ENCODE peak calls at places on chromosomes 7 and 10, in four cellular contexts. D is fibroblast of the aortic adventitia, T is HepG2, R is A549. F is an unnamed sample.

GRCh38 chr10:89771684-89772083 is 70.3 kb downstream of the KIF20B start:
- DNase-seq in R (no peak), T (no peak), D (no peak), F (no peak)

GRCh38 chr7:73701357-73701995 is 18.0 kb downstream of the STX1A start:
- DNase-seq in R (peak), T (peak), D (peak), F (peak)

GRCh38 chr10:71715860-71716259 is 3.7 kb downstream of the C10orf105 start:
- DNase-seq in D (no peak), T (no peak), R (no peak), F (no peak)

GRCh38 chr7:94183289-94183749 is 179.2 kb upstream of the BET1 start:
- DNase-seq in R (peak), D (peak), T (peak), F (no peak)

GRCh38 chr7:159195926-159196325 is 51.3 kb upstream of the VIPR2 start:
- DNase-seq in T (no peak), D (no peak), R (no peak), F (no peak)

GRCh38 chr10:89543841-89544240 is 8.4 kb upstream of the SLC16A12 start:
- DNase-seq in R (no peak), D (no peak), T (peak), F (no peak)

GRCh38 chr10:129960493-129961273 is 3.4 kb downstream of the EBF3 start:
- DNase-seq in D (peak), T (no peak), R (no peak), F (no peak)

GRCh38 chr10:52217531-52217930 is 96.5 kb upstream of the DKK1 start:
- DNase-seq in R (no peak), D (no peak), T (no peak), F (no peak)

GRCh38 chr7:952548-953441 is 1.7 kb downstream of the ADAP1 start:
- DNase-seq in T (no peak), D (no peak), R (no peak), F (no peak)

GRCh38 chr7:20786779-20787651 is at the start of gene SP8:
- DNase-seq in D (no peak), R (peak), T (peak), F (peak)

GRCh38 chr10:116796910-116797513 is 52.3 kb upstream of the ENO4 start:
- DNase-seq in T (peak), D (peak), R (peak), F (peak)

GRCh38 chr7:84582747-84583146 is 388.2 kb upstream of the SEMA3A start:
- DNase-seq in D (no peak), T (no peak), R (no peak), F (no peak)

GRCh38 chr10:44935201-44935960 is 24.2 kb upstream of the RASSF4 start:
- DNase-seq in T (peak), D (peak), R (no peak), F (no peak)

GRCh38 chr10:124474502-124475070 is 13.0 kb downstream of the LHPP start:
- DNase-seq in T (no peak), D (no peak), R (no peak), F (no peak)

GRCh38 chr10:86256690-86257315 is 109.8 kb downstream of the GRID1 start:
- DNase-seq in R (no peak), D (no peak), T (no peak), F (no peak)

GRCh38 chr7:33471636-33472242 is 342.4 kb downstream of the BBS9 start:
- DNase-seq in D (no peak), T (no peak), R (no peak), F (no peak)

GRCh38 chr7:144391823-144392255 is 11.7 kb downstream of the NOBOX start:
- DNase-seq in T (peak), D (peak), R (peak), F (no peak)

GRCh38 chr10:60238408-60239100 is 151.1 kb downstream of the ANK3 start:
- DNase-seq in T (no peak), D (peak), R (peak), F (no peak)

GRCh38 chr10:47438857-47439474 is 44.9 kb downstream of the ANXA8 start:
- DNase-seq in D (peak), T (peak), R (peak), F (peak)

GRCh38 chr7:55366461-55367138 is 1.5 kb downstream of the LANCL2 start:
- DNase-seq in T (peak), D (peak), R (no peak), F (peak)

GRCh38 chr7:65448824-65449504 is 75.3 kb downstream of the ZNF92 start:
- DNase-seq in T (no peak), D (peak), R (no peak), F (no peak)

GRCh38 chr7:138097064-138097741 is 20.9 kb downstream of the AKR1D1 start:
- DNase-seq in T (peak), D (peak), R (peak), F (peak)

GRCh38 chr7:129053938-129054437 is 923 bp downstream of the TNPO3 start:
- DNase-seq in R (peak), T (no peak), D (peak), F (no peak)

GRCh38 chr7:41244246-41244645 is 458.6 kb downstream of the INHBA start:
- DNase-seq in D (peak), R (no peak), T (no peak), F (no peak)

GRCh38 chr10:61592581-61592980 is 70.1 kb upstream of the CABCOCO1 start:
- DNase-seq in R (peak), T (peak), D (peak), F (peak)
- TF ChIP-seq CTCF in R (no peak), T (peak), D (no peak), F (peak)

GRCh38 chr7:68964060-68964459 is 634.2 kb upstream of the AUTS2 start:
- DNase-seq in T (no peak), R (no peak), D (peak), F (no peak)

GRCh38 chr7:68958571-68958970 is 639.7 kb upstream of the AUTS2 start:
- DNase-seq in T (no peak), D (no peak), R (no peak), F (no peak)

GRCh38 chr7:68967598-68967997 is 630.7 kb upstream of the AUTS2 start:
- DNase-seq in R (no peak), T (no peak), D (no peak), F (no peak)

DNA sequence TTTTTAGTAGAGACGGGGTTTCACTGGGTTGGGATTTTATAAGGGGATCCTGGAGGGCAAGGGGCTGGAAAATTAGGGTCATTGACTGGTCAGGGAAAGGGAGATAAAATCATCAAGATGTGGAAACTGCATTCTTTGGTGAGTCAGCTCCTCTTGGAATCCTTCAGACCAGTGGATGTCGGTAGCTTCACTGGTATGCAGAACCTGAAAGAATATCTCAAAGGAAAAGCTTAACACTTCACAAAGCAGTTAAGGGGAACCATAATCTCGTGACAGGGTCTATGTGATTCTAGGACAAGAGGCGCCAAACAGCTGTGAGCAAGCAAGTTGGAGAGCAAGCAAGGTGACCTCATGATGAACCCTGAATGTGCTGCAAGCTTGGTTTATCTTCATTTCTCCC is 634.7 kb upstream of the AUTS2 start:
- DNase-seq in R (no peak), T (no peak), D (peak), F (no peak)
- TF ChIP-seq CTCF in R (no peak), T (no peak), D (no peak), F (no peak)

GRCh38 chr10:43885252-43885651 is 236.6 kb upstream of the ZNF32 start:
- DNase-seq in D (no peak), R (no peak), T (no peak), F (no peak)

GRCh38 chr10:43888551-43888950 is 239.9 kb upstream of the ZNF32 start:
- DNase-seq in T (no peak), R (no peak), D (peak), F (no peak)

GRCh38 chr10:43881657-43882056 is 233.0 kb upstream of the ZNF32 start:
- DNase-seq in R (no peak), D (no peak), T (no peak), F (no peak)

GRCh38 chr10:43884516-43885105 is 235.9 kb upstream of the ZNF32 start:
- DNase-seq in R (no peak), D (no peak), T (no peak), F (no peak)

GRCh38 chr10:43885842-43886241 is 237.2 kb upstream of the ZNF32 start:
- DNase-seq in T (no peak), D (no peak), R (no peak), F (no peak)
- TF ChIP-seq CTCF in T (peak), D (no peak), R (no peak), F (no peak)

DNA sequence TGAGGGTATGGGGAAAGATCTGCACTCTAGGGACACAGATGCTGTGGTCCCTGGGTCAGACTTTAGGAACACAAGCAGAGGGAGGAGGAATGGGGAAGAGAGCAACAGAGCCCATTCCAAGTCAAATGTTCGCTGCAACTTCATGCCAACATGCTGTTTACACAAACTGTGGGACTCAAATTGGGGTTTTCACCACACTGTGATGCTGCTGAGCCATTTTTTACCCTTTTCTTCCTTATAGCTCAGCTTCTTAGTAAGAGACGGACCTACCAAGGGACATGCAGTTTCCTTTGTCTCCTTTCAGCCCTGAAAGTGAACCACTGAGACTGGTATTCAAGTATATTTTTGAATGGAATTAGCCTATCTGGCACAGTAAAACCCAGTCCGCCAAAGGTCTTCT is 64.3 kb upstream of the AGK start:
- DNase-seq in R (no peak), T (no peak), D (no peak), F (no peak)
- TF ChIP-seq CTCF in R (no peak), T (no peak), D (no peak), F (no peak)

F was measured in endothelial cell.